ENCODE peak calls at places on chromosomes 13 and 19, in eight cellular contexts. T is breast epithelium, Z is esophagus muscularis mucosa, S is fibroblast of lung, E is cardiac muscle cell, F is IMR-90, W is ovary, U is H9. I is an unnamed sample.

GRCh38 chr13:22061371-22061805 is 390.5 kb downstream of the FGF9 start:
- DNase-seq in E (no peak), Z (peak; percentile 78), S (no peak), W (no peak), U (peak; percentile 38), T (no peak), F (no peak), I (no peak)

GRCh38 chr13:48412881-48413351 is at the start of gene LPAR6:
- DNase-seq in U (peak; percentile 38), F (peak; percentile 73), E (no peak), Z (no peak), S (peak; percentile 81), T (no peak), W (no peak), I (peak; percentile 48)

GRCh38 chr19:50387176-50387867 is 3.2 kb downstream of the POLD1 start:
- DNase-seq in F (peak; percentile 63), U (no peak), S (peak; percentile 13), T (no peak), W (no peak), Z (no peak), E (no peak), I (no peak)

GRCh38 chr19:10761443-10762242 is 43.8 kb downstream of the DNM2 start:
- DNase-seq in E (no peak), U (peak; percentile 58), Z (no peak), T (no peak), F (no peak), S (no peak), W (no peak), I (no peak)

GRCh38 chr19:57558525-57558924 is 1.1 kb downstream of the ZNF550 start:
- DNase-seq in F (peak; percentile 35), Z (no peak), E (peak; percentile 23), U (no peak), S (peak; percentile 18), T (no peak), W (no peak), I (no peak)

GRCh38 chr19:45817725-45818301 is 2.7 kb upstream of the RSPH6A start:
- DNase-seq in T (peak; percentile 50), W (no peak), F (no peak), Z (no peak), U (peak; percentile 70), S (no peak), E (no peak), I (no peak)

GRCh38 chr13:96744665-96745331 is 249.5 kb downstream of the OXGR1 start:
- DNase-seq in E (no peak), Z (no peak), W (no peak), F (no peak), T (no peak), U (no peak), S (no peak), I (no peak)

GRCh38 chr19:31543456-31543855 is 194.2 kb upstream of the TSHZ3 start:
- DNase-seq in W (no peak), T (no peak), Z (no peak), U (peak; percentile 5), E (no peak), F (no peak), S (no peak), I (no peak)

GRCh38 chr13:51978836-51979556 is 32.3 kb downstream of the ATP7B start:
- DNase-seq in T (no peak), S (no peak), U (no peak), W (no peak), E (no peak), F (no peak), Z (no peak), I (no peak)

GRCh38 chr19:51887522-51888498 is at the start of gene ZNF577:
- DNase-seq in T (peak; percentile 80), U (peak; percentile 85), E (peak; percentile 91), Z (peak; percentile 93), W (peak; percentile 92), S (peak; percentile 95), F (peak; percentile 93), I (peak; percentile 82)

GRCh38 chr13:59950201-59950730 is 213.5 kb downstream of the DIAPH3 start:
- DNase-seq in Z (no peak), U (no peak), F (peak; percentile 15), E (no peak), T (no peak), W (no peak), S (peak; percentile 12), I (no peak)

GRCh38 chr19:16068696-16069259 is 7.5 kb upstream of the TPM4 start:
- DNase-seq in Z (no peak), F (no peak), U (no peak), T (no peak), W (no peak), S (peak; percentile 46), E (no peak), I (no peak)

GRCh38 chr13:113997845-113998751 is 24.2 kb upstream of the C13orf46 start:
- DNase-seq in S (peak; percentile 21), T (no peak), F (peak; percentile 79), E (no peak), Z (no peak), W (peak; percentile 56), U (no peak), I (peak; percentile 63)

GRCh38 chr19:2811735-2812413 is 7.8 kb upstream of the ZNF554 start:
- DNase-seq in E (no peak), U (no peak), Z (no peak), T (no peak), S (no peak), W (no peak), F (no peak), I (no peak)

GRCh38 chr19:1847684-1848398 is 442 bp downstream of the REXO1 start:
- DNase-seq in W (no peak), E (peak; percentile 73), T (no peak), Z (no peak), F (peak; percentile 40), S (peak; percentile 57), U (no peak), I (no peak)

GRCh38 chr19:4695224-4695731 is 25.1 kb upstream of the MYDGF start:
- DNase-seq in F (no peak), W (no peak), U (no peak), S (no peak), T (peak; percentile 76), E (no peak), Z (no peak), I (no peak)

DNA sequence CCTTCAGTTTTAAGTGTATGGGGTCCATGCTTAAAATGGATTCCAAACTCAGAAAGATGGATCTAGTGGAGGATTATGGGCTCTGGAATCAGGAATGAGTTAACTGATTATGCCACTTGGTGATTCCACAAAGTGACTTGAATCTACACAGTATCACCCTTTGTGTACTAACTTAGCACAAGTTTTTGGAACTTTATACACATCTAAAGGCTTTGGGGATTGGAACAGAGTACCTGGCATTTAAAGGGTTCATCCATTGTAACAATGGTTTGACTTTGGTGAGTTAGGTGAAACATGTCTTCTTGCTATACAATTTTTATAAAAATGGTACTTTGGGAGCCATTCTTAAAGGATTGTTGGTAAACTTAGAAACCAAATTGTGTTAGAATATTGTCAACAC is 1.1 kb downstream of the RPL21 start:
- DNase-seq in S (no peak), U (no peak), Z (no peak), W (no peak), T (no peak), E (no peak), F (no peak), I (no peak)
- H3K27ac ChIP-seq in S (peak overlapping the region; percentile 88), U (peak overlapping the region; percentile 68), Z (peak overlapping the region; percentile 96), W (peak overlapping the region; percentile 91), T (peak overlapping the region; percentile 92), E (no peak overlapping the region), F (peak overlapping the region; percentile 88), I (peak overlapping the region; percentile 93)

DNA sequence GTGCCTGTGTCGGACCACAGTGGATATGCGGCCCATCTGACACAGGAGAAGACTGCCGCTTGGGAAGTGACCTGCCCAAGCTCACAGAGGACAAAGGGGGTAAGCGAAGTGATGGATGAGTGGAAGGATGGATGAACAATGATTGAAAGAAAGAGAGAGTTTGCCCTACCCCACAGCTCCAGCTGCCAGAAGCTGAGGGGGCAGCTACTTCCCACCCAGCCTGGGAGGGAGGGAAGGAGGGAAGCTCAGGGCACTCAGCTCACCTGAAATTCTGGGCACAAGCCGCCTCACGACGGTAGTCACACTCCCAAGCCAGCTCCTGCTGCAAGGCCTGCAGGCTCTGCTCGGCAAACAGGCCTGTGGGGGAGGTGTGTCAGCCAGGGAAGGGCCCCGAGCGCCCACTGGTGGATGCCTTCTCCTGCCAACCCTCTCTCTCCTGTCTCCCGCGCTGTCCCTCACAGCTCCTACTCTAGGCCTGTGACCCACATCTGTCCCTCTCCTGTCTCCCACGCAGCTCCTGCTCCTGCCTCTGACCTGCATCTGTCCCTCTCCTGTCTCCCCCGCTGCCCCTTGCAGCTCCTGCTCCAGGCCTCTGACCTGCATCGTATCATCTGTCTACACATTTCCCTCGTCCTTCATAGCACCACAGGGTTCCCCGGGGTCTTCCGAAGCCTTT is 12.0 kb upstream of the NUMBL start:
- DNase-seq in E (peak; percentile 68), W (no peak), Z (no peak), T (no peak), F (no peak), S (peak; percentile 26), U (peak; percentile 82), I (no peak)
- H3K27ac ChIP-seq in E (peak overlapping the region; percentile 16), W (no peak overlapping the region), Z (peak overlapping the region; percentile 38), T (no peak overlapping the region), F (no peak overlapping the region), S (no peak overlapping the region), U (no peak overlapping the region), I (peak overlapping the region; percentile 66)

GRCh38 chr13:68696907-68697306 is 1410.7 kb upstream of the ATXN8OS start:
- DNase-seq in W (no peak), T (no peak), Z (no peak), F (no peak), S (no peak), E (no peak), U (no peak), I (no peak)

GRCh38 chr13:68692049-68692448 is 1415.6 kb upstream of the ATXN8OS start:
- DNase-seq in U (no peak), Z (no peak), W (no peak), E (no peak), F (no peak), S (no peak), T (no peak), I (no peak)

GRCh38 chr13:68697551-68697950 is 1410.1 kb upstream of the ATXN8OS start:
- DNase-seq in W (no peak), F (no peak), S (peak; percentile 71), Z (no peak), U (no peak), E (no peak), T (no peak), I (no peak)
- H3K27ac ChIP-seq in W (no peak overlapping the region), F (no peak overlapping the region), S (no peak overlapping the region), Z (no peak overlapping the region), U (no peak overlapping the region), E (no peak overlapping the region), T (no peak overlapping the region), I (no peak overlapping the region)

DNA sequence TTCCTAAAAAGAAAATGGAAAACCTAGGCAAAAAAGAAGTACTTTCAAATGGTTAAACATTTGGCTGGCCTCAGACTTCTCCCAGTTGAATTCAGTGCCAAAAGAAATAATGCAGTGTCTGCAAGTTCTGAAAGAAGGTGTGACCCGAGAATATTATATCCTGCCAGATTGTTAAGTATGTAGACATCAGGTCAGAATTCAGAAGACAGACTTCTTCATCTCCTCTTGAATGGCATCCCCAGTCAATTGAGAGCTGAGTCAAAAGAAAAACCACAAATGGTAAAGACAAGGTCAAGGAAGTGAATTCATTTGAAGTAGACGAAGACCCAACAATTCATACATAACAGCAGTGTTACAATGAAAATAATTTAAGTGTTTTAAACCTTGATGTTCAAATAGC is 194.5 kb downstream of the NBEA start:
- DNase-seq in S (peak; percentile 37), Z (no peak), W (no peak), U (no peak), F (no peak), T (no peak), E (no peak), I (no peak)
- H3K27ac ChIP-seq in S (no peak overlapping the region), Z (no peak overlapping the region), W (no peak overlapping the region), U (no peak overlapping the region), F (no peak overlapping the region), T (no peak overlapping the region), E (no peak overlapping the region), I (no peak overlapping the region)

GRCh38 chr19:34171877-34172660 is at the start of gene LSM14A:
- DNase-seq in S (peak; percentile 88), E (peak; percentile 95), F (peak; percentile 89), T (peak; percentile 91), Z (peak; percentile 97), U (peak; percentile 92), W (peak; percentile 92), I (peak; percentile 94)
- H3K27ac ChIP-seq in S (peak within 1 kb of the TSS; percentile 100), E (peak within 1 kb of the TSS; percentile 100), F (peak within 1 kb of the TSS; percentile 100), T (peak within 1 kb of the TSS; percentile 100), Z (peak within 1 kb of the TSS; percentile 99), U (peak within 1 kb of the TSS; percentile 77), W (peak within 1 kb of the TSS; percentile 89), I (peak within 1 kb of the TSS; percentile 99)

I was measured in tibial nerve.